ENCODE peak calls at places on chromosomes 16 and 17, in six cellular contexts. W is H1, G is A549, J is stomach, B is SK-N-SH, A is ovary. Q is an unnamed sample.

GRCh38 chr17:80225230-80225629 is 5.0 kb downstream of the SLC26A11 start:
- DNase-seq in W (no peak), J (no peak), B (no peak), A (no peak), G (no peak), Q (no peak)

GRCh38 chr17:2120550-2121335 is 65.8 kb downstream of the HIC1 start:
- DNase-seq in G (no peak), J (no peak), A (no peak), W (no peak), B (no peak), Q (no peak)

GRCh38 chr16:73306901-73307413 is 259.0 kb upstream of the ZFHX3 start:
- DNase-seq in W (no peak), B (no peak), G (no peak), J (no peak), A (no peak), Q (no peak)

GRCh38 chr16:57682809-57683318 is 11.7 kb upstream of the DRC7 start:
- DNase-seq in J (no peak), W (no peak), G (no peak), B (no peak), A (no peak), Q (no peak)

GRCh38 chr17:40562841-40563370 is 2.4 kb downstream of the CCR7 start:
- DNase-seq in J (no peak), B (no peak), G (no peak), W (no peak), A (no peak), Q (no peak)

GRCh38 chr16:6189216-6189615 is 1091.6 kb upstream of the EEF2KMT start:
- DNase-seq in G (no peak), B (no peak), J (no peak), W (no peak), A (no peak), Q (no peak)

GRCh38 chr16:1474047-1474446 is 781 bp downstream of the CLCN7 start:
- DNase-seq in B (no peak), J (no peak), A (no peak), G (no peak), W (no peak), Q (no peak)

GRCh38 chr17:65656390-65657250 is 95.2 kb upstream of the AXIN2 start:
- DNase-seq in W (no peak), A (no peak), B (no peak), G (peak), J (no peak), Q (no peak)

GRCh38 chr17:74779948-74780400 is 3.8 kb upstream of the NAT9 start:
- DNase-seq in A (no peak), W (no peak), B (no peak), J (peak), G (no peak), Q (no peak)

GRCh38 chr16:67241008-67241900 is 6.0 kb downstream of the FHOD1 start:
- DNase-seq in J (peak), B (no peak), A (peak), G (peak), W (no peak), Q (no peak)

GRCh38 chr17:56939869-56940484 is 20.9 kb downstream of the COIL start:
- DNase-seq in G (peak), W (no peak), J (no peak), B (peak), A (no peak), Q (no peak)

GRCh38 chr17:36942631-36943125 is 5.4 kb downstream of the LHX1 start:
- DNase-seq in W (no peak), J (no peak), B (peak), G (no peak), A (no peak), Q (no peak)

GRCh38 chr16:15833551-15833950 is 23.3 kb downstream of the MYH11 start:
- DNase-seq in B (no peak), G (no peak), J (no peak), A (no peak), W (no peak), Q (no peak)

GRCh38 chr16:85225721-85226120 is 113.4 kb upstream of the CIBAR2 start:
- DNase-seq in J (no peak), G (no peak), W (no peak), A (no peak), B (no peak), Q (no peak)

GRCh38 chr16:85228463-85228862 is 116.2 kb upstream of the CIBAR2 start:
- DNase-seq in B (no peak), A (no peak), J (no peak), G (no peak), W (no peak), Q (no peak)

GRCh38 chr16:85228970-85229430 is 116.7 kb upstream of the CIBAR2 start:
- DNase-seq in G (no peak), B (no peak), J (no peak), W (no peak), A (no peak), Q (no peak)

GRCh38 chr16:85227924-85228462 is 115.7 kb upstream of the CIBAR2 start:
- DNase-seq in B (peak), W (no peak), G (no peak), J (no peak), A (peak), Q (no peak)

DNA sequence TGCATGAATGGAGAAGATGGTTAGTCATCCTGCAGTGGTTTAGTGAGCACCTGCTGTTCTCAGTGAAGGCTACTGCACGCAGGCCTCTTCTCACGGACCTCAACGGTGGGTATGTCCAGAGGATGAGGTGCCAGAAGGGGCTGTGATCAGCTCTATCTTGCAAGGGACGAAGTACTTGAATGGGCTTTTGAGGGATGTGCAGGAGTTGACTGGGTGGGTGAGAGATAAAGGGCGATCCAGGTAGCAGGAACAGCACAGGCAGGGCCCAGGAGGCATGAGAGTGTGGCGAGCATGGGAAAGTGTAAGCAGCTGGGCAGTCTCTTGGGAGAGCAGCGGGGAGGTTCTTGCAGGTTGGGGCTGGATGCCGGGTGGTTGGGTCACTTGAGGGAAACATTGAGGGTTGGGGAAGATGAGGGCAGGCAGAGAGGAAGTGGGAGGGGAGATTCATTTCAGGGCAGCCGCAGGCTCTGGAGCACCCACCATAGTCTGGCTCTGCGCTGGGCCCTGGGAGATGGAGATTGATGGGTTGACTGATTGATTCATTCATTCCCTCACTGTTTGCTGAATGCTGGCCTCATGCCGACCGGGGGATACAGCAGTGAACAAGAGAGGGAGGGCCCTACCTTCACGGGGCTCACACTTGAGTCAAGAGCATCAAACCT is 115.1 kb upstream of the CIBAR2 start:
- DNase-seq in J (no peak), G (no peak), B (no peak), W (no peak), A (peak), Q (no peak)
- TF ChIP-seq EP300 in J (no peak), G (no peak), B (no peak), W (no peak), A (no peak), Q (no peak)

GRCh38 chr17:33967608-33968349 is 287.3 kb upstream of the CCL2 start:
- DNase-seq in B (no peak), J (no peak), A (no peak), W (no peak), G (no peak), Q (no peak)
- TF ChIP-seq EP300 in B (no peak), J (no peak), A (no peak), W (no peak), G (no peak), Q (no peak)

DNA sequence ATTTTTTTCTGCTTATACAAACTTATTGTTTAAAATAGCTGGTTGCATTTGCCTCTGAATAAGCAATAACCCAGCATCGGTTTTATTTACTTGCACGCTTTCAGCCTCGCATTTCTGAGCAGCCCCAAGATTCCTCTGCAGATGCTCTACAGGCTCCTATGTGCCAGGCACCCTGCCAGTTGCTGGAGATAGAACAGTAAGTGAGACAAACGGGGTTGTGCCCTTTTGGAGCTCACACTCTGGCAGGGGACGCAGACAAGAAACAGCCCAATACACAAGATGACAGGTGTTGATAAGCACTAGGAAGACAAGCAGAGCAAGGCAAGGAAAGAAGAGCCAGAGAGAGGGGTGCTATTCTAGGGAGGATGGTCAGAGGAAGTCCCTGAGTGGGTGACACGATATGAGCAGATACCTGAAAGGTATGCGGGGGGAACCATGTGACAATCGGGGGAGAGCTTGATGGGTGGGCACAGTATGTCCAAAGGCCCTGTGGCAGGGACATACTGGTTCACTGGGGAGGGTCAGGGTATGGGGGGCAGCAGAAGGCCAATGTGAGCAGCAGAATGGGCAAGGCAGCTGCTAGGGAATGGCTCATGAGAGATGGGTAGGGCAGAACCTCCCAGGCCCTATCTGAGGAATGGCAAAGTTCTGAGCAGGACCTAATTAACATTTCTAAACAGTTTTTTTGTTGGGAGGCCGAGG is 18.7 kb upstream of the ADORA2B start:
- DNase-seq in G (no peak), J (no peak), A (no peak), W (no peak), B (peak), Q (no peak)
- TF ChIP-seq EP300 in G (no peak), J (peak), A (no peak), W (no peak), B (peak), Q (no peak)

DNA sequence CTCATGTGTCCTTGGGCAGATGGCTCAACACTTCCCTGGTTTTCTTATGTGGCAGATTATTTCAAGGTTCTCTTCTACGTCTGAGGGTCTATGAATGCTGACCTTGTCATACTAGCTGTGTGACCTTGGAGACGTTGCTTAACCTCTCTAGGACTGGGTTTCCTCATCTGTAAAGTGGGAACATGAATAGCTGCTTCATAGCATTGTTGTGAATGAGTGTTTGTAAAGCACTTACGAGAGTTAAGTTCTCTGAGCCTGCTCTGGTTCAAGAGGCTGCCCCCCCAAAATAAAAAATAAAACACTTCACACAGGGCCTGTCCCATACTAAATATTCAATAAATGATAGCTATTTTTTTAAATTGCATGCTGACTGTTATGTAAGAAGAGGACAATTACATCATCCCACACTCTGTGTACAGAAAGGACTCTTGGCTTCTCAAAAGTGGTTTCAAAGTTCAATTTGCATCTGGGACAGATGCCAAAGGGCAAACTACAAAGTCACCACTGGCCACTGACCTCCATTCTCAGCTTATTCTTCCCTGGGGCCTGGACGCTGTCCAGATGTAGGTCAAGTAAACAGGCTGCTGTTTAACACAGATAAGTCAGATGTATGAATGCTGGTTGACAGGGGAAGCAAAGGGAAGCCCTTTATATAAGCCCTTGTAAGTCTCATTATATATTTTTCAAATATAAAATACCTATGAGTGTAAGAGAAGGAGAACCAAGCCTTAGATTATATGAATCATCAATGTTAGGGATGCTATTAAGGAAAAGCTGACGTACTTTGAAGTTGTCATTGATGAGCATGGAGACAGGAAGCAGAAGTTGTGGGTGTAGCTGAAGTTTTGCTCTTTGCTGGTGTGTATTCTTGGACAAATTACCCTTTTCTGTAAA is 15.4 kb upstream of the NDEL1 start:
- DNase-seq in B (peak), W (no peak), G (peak), J (peak), A (peak), Q (peak)
- TF ChIP-seq EP300 in B (peak), W (no peak), G (peak), J (no peak), A (no peak), Q (no peak)

GRCh38 chr17:43402078-43402477 is 3.3 kb downstream of the ARL4D start:
- DNase-seq in W (no peak), B (no peak), J (no peak), A (no peak), G (no peak), Q (no peak)
- TF ChIP-seq EP300 in W (no peak), B (no peak), J (no peak), A (no peak), G (no peak), Q (no peak)

GRCh38 chr16:89700100-89700648 is 1.3 kb downstream of the SPATA2L start:
- DNase-seq in A (peak), W (peak), B (peak), G (peak), J (peak), Q (peak)
- TF ChIP-seq EP300 in A (peak), W (no peak), B (no peak), G (no peak), J (no peak), Q (peak)

GRCh38 chr16:46883353-46883689 is 841 bp upstream of the GPT2 start:
- DNase-seq in B (no peak), W (no peak), G (no peak), A (no peak), J (no peak), Q (no peak)

GRCh38 chr16:46882304-46882939 is 1.7 kb upstream of the GPT2 start:
- DNase-seq in J (no peak), A (no peak), B (no peak), G (no peak), W (no peak), Q (no peak)

GRCh38 chr16:46882940-46883307 is 1.2 kb upstream of the GPT2 start:
- DNase-seq in G (no peak), B (no peak), W (no peak), A (no peak), J (no peak), Q (no peak)

GRCh38 chr16:46884513-46885293 is 541 bp downstream of the GPT2 start:
- DNase-seq in W (no peak), J (no peak), G (no peak), B (peak), A (no peak), Q (no peak)

DNA sequence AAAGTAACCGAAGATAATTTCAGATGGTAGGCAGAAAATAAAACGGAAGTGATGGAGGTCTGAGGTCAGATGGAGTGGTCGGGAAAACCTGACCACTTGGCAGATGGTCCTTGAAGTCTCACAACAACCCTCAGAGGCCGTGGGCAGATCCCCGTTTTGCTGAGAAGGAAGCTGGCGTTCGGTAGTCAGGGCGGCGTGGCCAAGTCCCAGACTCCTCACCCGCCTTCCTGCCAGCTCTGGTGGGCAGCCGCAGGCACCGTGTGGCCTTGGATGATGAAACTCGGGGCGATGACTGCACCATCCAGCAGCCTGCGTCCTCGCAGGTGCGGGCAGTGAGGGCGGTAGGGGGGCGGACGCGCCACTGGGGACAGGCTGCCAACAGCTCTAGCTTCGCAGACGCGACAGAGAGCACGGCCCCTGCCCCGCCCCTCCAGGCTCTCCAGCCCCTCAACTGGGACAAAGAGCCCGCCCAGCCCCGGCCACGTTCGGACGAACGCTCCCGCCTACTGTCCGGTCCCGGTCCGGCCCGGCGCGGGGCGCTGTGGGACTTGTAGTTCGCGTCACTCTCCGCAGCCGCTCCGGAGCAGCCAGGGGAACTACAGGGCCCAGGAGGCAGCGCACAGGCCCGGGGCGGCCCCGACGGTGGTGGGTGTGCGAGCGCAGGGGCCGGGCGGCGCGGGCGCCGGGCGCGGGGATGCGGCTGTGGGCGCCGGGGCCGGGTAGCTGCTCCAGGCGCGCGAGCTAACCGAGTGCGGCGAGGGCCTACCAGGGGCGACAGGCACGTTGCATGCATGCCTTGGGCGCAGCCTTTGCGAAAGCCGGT is at the start of gene GPT2:
- DNase-seq in B (peak), G (peak), J (peak), A (peak), W (peak), Q (peak)
- TF ChIP-seq EP300 in B (no peak), G (no peak), J (no peak), A (no peak), W (no peak), Q (peak)